ENCODE peak calls at places on chromosome 1, in eight cellular contexts. F is endodermal cell, D is MM.1S, X is mesendoderm, U is H1, J is neuronal stem cell, T is colonic mucosa, G is K562. W is an unnamed sample.

GRCh38 chr1:241624925-241625324 is 15.2 kb downstream of the CHML start:
- DNase-seq in F (no peak), G (no peak), X (no peak), T (no peak), D (no peak), U (no peak), J (no peak), W (no peak)

GRCh38 chr1:70336050-70336449 is 18.5 kb downstream of the ANKRD13C start:
- DNase-seq in D (no peak), U (no peak), J (no peak), X (no peak), T (no peak), F (no peak), G (no peak), W (no peak)

GRCh38 chr1:113542221-113542701 is 151.9 kb downstream of the MAGI3 start:
- DNase-seq in U (no peak), J (no peak), F (no peak), T (no peak), D (no peak), X (no peak), G (no peak), W (no peak)

GRCh38 chr1:7988576-7988975 is 27.1 kb downstream of the PARK7 start:
- DNase-seq in T (no peak), F (no peak), D (no peak), U (no peak), J (no peak), X (peak; percentile 83), G (no peak), W (no peak)

GRCh38 chr1:161127649-161128048 is 4.8 kb downstream of the DEDD start:
- DNase-seq in D (no peak), T (no peak), J (no peak), G (no peak), F (no peak), X (no peak), U (no peak), W (no peak)

GRCh38 chr1:181251001-181251712 is 162.7 kb downstream of the IER5 start:
- DNase-seq in T (no peak), G (no peak), D (no peak), X (no peak), U (no peak), F (no peak), J (no peak), W (no peak)

GRCh38 chr1:15141933-15142647 is 11.5 kb upstream of the TMEM51 start:
- DNase-seq in D (no peak), T (no peak), U (no peak), F (no peak), J (no peak), G (no peak), X (no peak), W (no peak)

GRCh38 chr1:217919683-217920502 is 288.7 kb downstream of the SPATA17 start:
- DNase-seq in T (no peak), U (no peak), G (no peak), X (no peak), D (no peak), F (peak; percentile 53), J (no peak), W (no peak)

GRCh38 chr1:3585940-3586568 is 25.3 kb downstream of the MEGF6 start:
- DNase-seq in D (no peak), X (no peak), G (no peak), T (no peak), U (no peak), J (no peak), F (no peak), W (no peak)

GRCh38 chr1:17206196-17206595 is 1.3 kb downstream of the PADI1 start:
- DNase-seq in U (no peak), J (no peak), F (no peak), X (no peak), T (no peak), G (no peak), D (no peak), W (no peak)

DNA sequence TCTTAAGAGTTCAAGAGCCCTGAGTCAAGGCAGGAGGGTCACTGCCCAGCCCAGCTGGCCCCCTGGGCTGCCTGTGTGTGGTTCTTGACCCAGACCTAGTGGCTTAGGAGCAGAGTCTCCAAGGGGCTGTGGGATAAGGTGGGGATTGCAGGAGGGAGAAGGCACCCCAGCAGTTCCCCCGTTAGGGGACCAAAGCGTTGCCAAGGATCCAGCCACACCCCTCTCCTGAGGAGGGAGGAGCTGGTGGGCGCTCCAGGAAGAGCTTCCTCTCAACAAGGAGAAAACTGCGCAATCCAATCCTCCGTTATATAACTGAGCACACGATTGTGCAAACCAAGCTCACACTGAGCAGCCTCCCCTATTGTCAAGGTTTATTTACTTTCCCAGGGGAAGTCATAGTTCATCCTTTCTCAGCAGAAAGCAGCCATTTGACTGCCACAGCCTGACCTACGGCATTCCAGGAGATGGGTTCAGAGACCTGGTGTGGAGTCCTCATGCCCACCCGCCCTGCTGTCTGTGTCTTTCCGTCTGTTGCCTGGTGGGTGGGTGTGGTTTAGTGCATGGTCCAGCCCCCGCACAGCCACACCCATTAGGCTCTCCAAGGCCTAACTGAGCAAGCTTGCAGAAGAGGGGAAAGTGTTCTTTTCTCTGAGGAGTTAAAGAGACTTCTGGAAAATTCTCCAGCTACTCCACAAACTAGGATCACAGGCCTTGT is 3.5 kb downstream of the EPHX1 start:
- DNase-seq in J (no peak), D (no peak), X (peak; percentile 57), F (peak; percentile 67), U (no peak), T (peak; percentile 76), G (peak; percentile 79), W (no peak)
- H3K9ac ChIP-seq in J (no peak overlapping the region), D (no peak overlapping the region), X (peak overlapping the region; percentile 8), F (no peak overlapping the region), U (no peak overlapping the region), T (peak overlapping the region; percentile 49), G (peak overlapping the region; percentile 1), W (no peak overlapping the region)

GRCh38 chr1:246567258-246568235 is 1.3 kb downstream of the CNST start:
- DNase-seq in D (peak; percentile 43), F (no peak), T (no peak), G (no peak), U (no peak), J (no peak), X (peak; percentile 62), W (no peak)
- H3K9ac ChIP-seq in D (peak overlapping the region; percentile 82), F (peak overlapping the region; percentile 90), T (peak overlapping the region; percentile 96), G (peak overlapping the region; percentile 76), U (peak overlapping the region; percentile 84), J (no peak overlapping the region), X (peak overlapping the region; percentile 25), W (peak overlapping the region; percentile 65)

DNA sequence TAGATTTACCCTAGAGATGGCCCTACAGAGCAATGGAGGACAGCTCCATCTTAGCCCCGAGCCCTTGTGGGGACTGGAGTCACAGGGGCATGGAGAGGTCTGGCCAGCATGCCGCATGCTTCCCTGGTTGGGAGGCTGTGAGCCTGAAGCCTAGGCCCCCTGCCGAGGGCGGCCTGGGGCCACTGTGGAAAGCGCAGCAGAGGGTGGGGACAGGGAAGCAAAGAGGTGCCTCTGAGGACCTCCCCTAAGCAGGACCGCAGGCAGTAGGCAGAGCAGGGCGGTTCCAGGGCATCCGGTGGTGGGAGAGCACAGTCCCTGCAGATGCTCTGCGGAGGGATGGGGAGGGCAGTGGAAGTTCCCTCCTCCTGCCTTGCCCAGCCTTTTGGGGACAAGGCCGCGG is 26.5 kb upstream of the PEF1 start:
- DNase-seq in D (no peak), F (no peak), T (no peak), U (no peak), X (no peak), J (no peak), G (no peak), W (no peak)
- H3K9ac ChIP-seq in D (no peak overlapping the region), F (no peak overlapping the region), T (no peak overlapping the region), U (no peak overlapping the region), X (no peak overlapping the region), J (no peak overlapping the region), G (no peak overlapping the region), W (no peak overlapping the region)

DNA sequence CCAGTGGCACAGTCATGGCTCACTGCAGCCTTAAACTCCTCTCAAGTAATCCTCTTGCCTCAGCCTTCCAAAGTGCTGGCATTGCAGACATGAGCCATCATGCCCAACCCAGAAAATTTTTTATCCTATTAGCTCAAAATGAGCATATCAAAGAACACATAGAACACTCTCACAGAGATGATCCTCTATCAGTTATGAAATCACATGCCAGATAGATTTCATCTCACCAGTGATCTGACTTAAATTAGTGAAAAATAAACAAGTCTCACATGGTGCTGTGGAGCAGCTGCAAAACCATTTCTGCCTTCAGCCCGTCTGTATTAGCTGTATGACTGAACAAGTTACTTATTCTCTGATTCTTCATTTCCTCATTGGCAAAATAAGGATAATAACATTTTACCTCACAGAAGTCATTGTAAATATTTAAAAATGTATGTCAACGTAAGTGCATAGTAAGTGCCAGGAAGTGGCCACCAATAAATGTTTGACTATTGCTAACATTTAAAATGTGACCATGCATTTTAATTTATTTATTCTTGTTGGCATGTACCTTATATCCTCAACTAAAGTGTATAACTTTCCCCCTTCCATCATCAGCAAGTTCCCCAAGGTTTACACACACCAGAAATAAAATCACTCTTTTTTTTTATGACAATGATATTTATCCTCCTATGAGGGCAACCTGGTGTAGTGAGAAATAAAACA is 29.0 kb upstream of the SLC19A2 start:
- DNase-seq in D (no peak), U (no peak), T (no peak), G (no peak), J (no peak), X (no peak), F (no peak), W (no peak)
- H3K9ac ChIP-seq in D (no peak overlapping the region), U (no peak overlapping the region), T (no peak overlapping the region), G (no peak overlapping the region), J (no peak overlapping the region), X (no peak overlapping the region), F (no peak overlapping the region), W (no peak overlapping the region)

GRCh38 chr1:43550598-43551246 is 20.0 kb downstream of the PTPRF start:
- DNase-seq in U (no peak), J (no peak), G (peak; percentile 61), T (no peak), X (no peak), D (no peak), F (no peak), W (no peak)
- H3K9ac ChIP-seq in U (peak overlapping the region; percentile 66), J (peak overlapping the region; percentile 54), G (no peak overlapping the region), T (peak overlapping the region; percentile 76), X (peak overlapping the region; percentile 86), D (peak overlapping the region; percentile 27), F (peak overlapping the region; percentile 57), W (no peak overlapping the region)

GRCh38 chr1:99607590-99607989 is 38.3 kb upstream of the PALMD start:
- DNase-seq in D (no peak), T (no peak), X (no peak), F (no peak), J (no peak), G (no peak), U (no peak), W (no peak)
- H3K9ac ChIP-seq in D (no peak overlapping the region), T (no peak overlapping the region), X (no peak overlapping the region), F (no peak overlapping the region), J (no peak overlapping the region), G (no peak overlapping the region), U (no peak overlapping the region), W (no peak overlapping the region)

DNA sequence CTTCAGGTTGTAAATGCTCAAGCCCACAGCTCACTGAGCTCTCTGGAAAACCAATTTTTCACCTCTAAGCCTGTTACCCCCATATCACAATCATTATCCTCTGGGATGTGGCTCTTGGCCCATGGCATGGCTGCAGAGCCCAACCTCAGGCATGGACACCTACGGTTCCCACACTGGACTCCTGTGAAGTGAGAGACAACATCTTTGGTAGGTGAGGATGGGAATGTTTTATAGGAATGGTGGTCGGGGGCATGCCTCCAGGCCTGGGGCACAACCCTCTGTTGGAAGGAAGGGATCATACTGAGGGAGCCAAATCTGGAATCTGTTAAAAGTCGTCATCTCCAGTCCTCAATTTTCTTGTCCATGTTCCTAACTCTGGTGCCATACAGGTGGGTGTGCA is 179.1 kb downstream of the FOXD2 start:
- DNase-seq in D (no peak), G (no peak), J (no peak), U (no peak), X (no peak), T (peak; percentile 9), F (peak; percentile 14), W (no peak)
- H3K9ac ChIP-seq in D (no peak overlapping the region), G (no peak overlapping the region), J (no peak overlapping the region), U (no peak overlapping the region), X (no peak overlapping the region), T (no peak overlapping the region), F (no peak overlapping the region), W (no peak overlapping the region)

GRCh38 chr1:42943728-42944127 is 14.9 kb downstream of the SLC2A1 start:
- DNase-seq in U (no peak), T (no peak), J (no peak), G (no peak), X (no peak), D (no peak), F (no peak), W (no peak)
- H3K9ac ChIP-seq in U (no peak overlapping the region), T (peak overlapping the region; percentile 86), J (no peak overlapping the region), G (peak overlapping the region; percentile 2), X (no peak overlapping the region), D (no peak overlapping the region), F (no peak overlapping the region), W (no peak overlapping the region)

W was measured in DND-41.